ENCODE peak calls at places on chromosomes 11 and 22, in six cellular contexts. One of them, this sample, is unnamed.

GRCh38 chr11:34128824-34129223 is 23.4 kb downstream of the NAT10 start:
- DNase-seq in GM06990: no peak
- DNase-seq in neural crest cell: no peak
- DNase-seq in A673: no peak
- DNase-seq in stomach: no peak
- DNase-seq in choroid plexus epithelial cell: no peak
- DNase-seq in this sample: no peak

GRCh38 chr11:61027141-61027840 is 55.8 kb downstream of the CD6 start:
- DNase-seq in choroid plexus epithelial cell: no peak
- DNase-seq in A673: no peak
- DNase-seq in stomach: no peak
- DNase-seq in neural crest cell: no peak
- DNase-seq in GM06990: no peak
- DNase-seq in this sample: no peak

GRCh38 chr11:2797181-2797711 is 88.3 kb downstream of the CDKN1C start:
- DNase-seq in stomach: peak; percentile 19
- DNase-seq in neural crest cell: no peak
- DNase-seq in choroid plexus epithelial cell: no peak
- DNase-seq in GM06990: no peak
- DNase-seq in A673: no peak
- DNase-seq in this sample: no peak

GRCh38 chr11:114610984-114611944 is 15.7 kb upstream of the NXPE4 start:
- DNase-seq in GM06990: no peak
- DNase-seq in choroid plexus epithelial cell: peak; percentile 15
- DNase-seq in neural crest cell: no peak
- DNase-seq in stomach: no peak
- DNase-seq in A673: no peak
- DNase-seq in this sample: peak; percentile 25

GRCh38 chr11:43119275-43119970 is 192.4 kb upstream of the API5 start:
- DNase-seq in stomach: no peak
- DNase-seq in neural crest cell: no peak
- DNase-seq in choroid plexus epithelial cell: no peak
- DNase-seq in A673: peak; percentile 68
- DNase-seq in GM06990: no peak
- DNase-seq in this sample: no peak

GRCh38 chr11:47399860-47400812 is 8.3 kb upstream of the SLC39A13 start:
- DNase-seq in A673: peak; percentile 56
- DNase-seq in choroid plexus epithelial cell: no peak
- DNase-seq in GM06990: peak; percentile 73
- DNase-seq in neural crest cell: no peak
- DNase-seq in stomach: no peak
- DNase-seq in this sample: no peak

GRCh38 chr22:32324505-32325415 is 32.9 kb upstream of the RFPL3 start:
- DNase-seq in choroid plexus epithelial cell: no peak
- DNase-seq in GM06990: no peak
- DNase-seq in neural crest cell: no peak
- DNase-seq in stomach: peak; percentile 21
- DNase-seq in A673: no peak
- DNase-seq in this sample: no peak

GRCh38 chr11:71112990-71113389 is 139.4 kb downstream of the SHANK2 start:
- DNase-seq in stomach: no peak
- DNase-seq in choroid plexus epithelial cell: no peak
- DNase-seq in A673: no peak
- DNase-seq in GM06990: no peak
- DNase-seq in neural crest cell: no peak
- DNase-seq in this sample: no peak

GRCh38 chr22:37403267-37403960 is 23.9 kb downstream of the ELFN2 start:
- DNase-seq in GM06990: no peak
- DNase-seq in neural crest cell: no peak
- DNase-seq in choroid plexus epithelial cell: no peak
- DNase-seq in stomach: no peak
- DNase-seq in A673: no peak
- DNase-seq in this sample: no peak

GRCh38 chr22:22168941-22169867 is 75.4 kb upstream of the VPREB1 start:
- DNase-seq in A673: no peak
- DNase-seq in stomach: no peak
- DNase-seq in neural crest cell: no peak
- DNase-seq in choroid plexus epithelial cell: no peak
- DNase-seq in GM06990: no peak
- DNase-seq in this sample: no peak

GRCh38 chr11:73379189-73379880 is 3.1 kb downstream of the RELT start:
- DNase-seq in neural crest cell: no peak
- DNase-seq in A673: no peak
- DNase-seq in choroid plexus epithelial cell: no peak
- DNase-seq in GM06990: no peak
- DNase-seq in stomach: peak; percentile 93
- DNase-seq in this sample: no peak

GRCh38 chr11:115168686-115169085 is 335.5 kb downstream of the CADM1 start:
- DNase-seq in A673: no peak
- DNase-seq in choroid plexus epithelial cell: no peak
- DNase-seq in stomach: no peak
- DNase-seq in neural crest cell: no peak
- DNase-seq in GM06990: no peak
- DNase-seq in this sample: no peak

GRCh38 chr22:25919452-25919851 is 177.5 kb downstream of the MYO18B start:
- DNase-seq in neural crest cell: no peak
- DNase-seq in choroid plexus epithelial cell: no peak
- DNase-seq in stomach: no peak
- DNase-seq in GM06990: no peak
- DNase-seq in A673: no peak
- DNase-seq in this sample: no peak

GRCh38 chr22:39315389-39315788 is 4.0 kb downstream of the RPL3 start:
- DNase-seq in A673: no peak
- DNase-seq in neural crest cell: no peak
- DNase-seq in GM06990: no peak
- DNase-seq in stomach: no peak
- DNase-seq in choroid plexus epithelial cell: peak; percentile 24
- DNase-seq in this sample: no peak

GRCh38 chr22:41512421-41513194 is 31.7 kb downstream of the POLR3H start:
- DNase-seq in GM06990: no peak
- DNase-seq in A673: peak; percentile 84
- DNase-seq in neural crest cell: no peak
- DNase-seq in choroid plexus epithelial cell: peak; percentile 85
- DNase-seq in stomach: no peak
- DNase-seq in this sample: peak; percentile 48

GRCh38 chr22:47435826-47436225 is 673.4 kb downstream of the TBC1D22A start:
- DNase-seq in A673: no peak
- DNase-seq in choroid plexus epithelial cell: no peak
- DNase-seq in GM06990: no peak
- DNase-seq in stomach: no peak
- DNase-seq in neural crest cell: no peak
- DNase-seq in this sample: no peak

GRCh38 chr11:126304457-126305072 is 705 bp downstream of the DCPS start:
- DNase-seq in choroid plexus epithelial cell: no peak
- DNase-seq in neural crest cell: no peak
- DNase-seq in A673: no peak
- DNase-seq in GM06990: no peak
- DNase-seq in stomach: no peak
- DNase-seq in this sample: no peak

GRCh38 chr22:46062232-46062615 is 85.3 kb upstream of the WNT7B start:
- DNase-seq in choroid plexus epithelial cell: no peak
- DNase-seq in neural crest cell: no peak
- DNase-seq in GM06990: no peak
- DNase-seq in stomach: no peak
- DNase-seq in A673: no peak
- DNase-seq in this sample: no peak

GRCh38 chr11:14065153-14065552 is 102.6 kb downstream of the SPON1 start:
- DNase-seq in choroid plexus epithelial cell: no peak
- DNase-seq in stomach: no peak
- DNase-seq in GM06990: no peak
- DNase-seq in A673: peak; percentile 12
- DNase-seq in neural crest cell: no peak
- DNase-seq in this sample: no peak

GRCh38 chr22:23565288-23565941 is 14.7 kb downstream of the IGLL1 start:
- DNase-seq in neural crest cell: peak; percentile 31
- DNase-seq in stomach: no peak
- DNase-seq in GM06990: no peak
- DNase-seq in A673: peak; percentile 33
- DNase-seq in choroid plexus epithelial cell: peak; percentile 6
- DNase-seq in this sample: peak; percentile 8

GRCh38 chr11:112249871-112250590 is 10.6 kb downstream of the PLET1 start:
- DNase-seq in choroid plexus epithelial cell: no peak
- DNase-seq in GM06990: no peak
- DNase-seq in neural crest cell: no peak
- DNase-seq in A673: peak; percentile 39
- DNase-seq in stomach: no peak
- DNase-seq in this sample: peak; percentile 55

GRCh38 chr11:120431633-120432032 is 79.9 kb upstream of the GRIK4 start:
- DNase-seq in neural crest cell: no peak
- DNase-seq in GM06990: no peak
- DNase-seq in choroid plexus epithelial cell: peak; percentile 74
- DNase-seq in stomach: no peak
- DNase-seq in A673: peak; percentile 80
- DNase-seq in this sample: peak; percentile 63
- TF ChIP-seq CTCF in neural crest cell: peak; percentile 28
- TF ChIP-seq CTCF in GM06990: peak; percentile 11
- TF ChIP-seq CTCF in choroid plexus epithelial cell: peak; percentile 47
- TF ChIP-seq CTCF in stomach: no peak
- TF ChIP-seq CTCF in A673: peak; percentile 47
- TF ChIP-seq CTCF in this sample: peak; percentile 36

GRCh38 chr22:24758164-24758799 is 16.2 kb downstream of the PIWIL3 start:
- DNase-seq in choroid plexus epithelial cell: peak; percentile 75
- DNase-seq in neural crest cell: peak; percentile 61
- DNase-seq in GM06990: no peak
- DNase-seq in stomach: peak; percentile 63
- DNase-seq in A673: peak; percentile 67
- DNase-seq in this sample: peak; percentile 75
- TF ChIP-seq CTCF in choroid plexus epithelial cell: peak; percentile 80
- TF ChIP-seq CTCF in neural crest cell: peak; percentile 98
- TF ChIP-seq CTCF in GM06990: peak; percentile 78
- TF ChIP-seq CTCF in stomach: no peak
- TF ChIP-seq CTCF in A673: peak; percentile 90
- TF ChIP-seq CTCF in this sample: peak; percentile 65

DNA sequence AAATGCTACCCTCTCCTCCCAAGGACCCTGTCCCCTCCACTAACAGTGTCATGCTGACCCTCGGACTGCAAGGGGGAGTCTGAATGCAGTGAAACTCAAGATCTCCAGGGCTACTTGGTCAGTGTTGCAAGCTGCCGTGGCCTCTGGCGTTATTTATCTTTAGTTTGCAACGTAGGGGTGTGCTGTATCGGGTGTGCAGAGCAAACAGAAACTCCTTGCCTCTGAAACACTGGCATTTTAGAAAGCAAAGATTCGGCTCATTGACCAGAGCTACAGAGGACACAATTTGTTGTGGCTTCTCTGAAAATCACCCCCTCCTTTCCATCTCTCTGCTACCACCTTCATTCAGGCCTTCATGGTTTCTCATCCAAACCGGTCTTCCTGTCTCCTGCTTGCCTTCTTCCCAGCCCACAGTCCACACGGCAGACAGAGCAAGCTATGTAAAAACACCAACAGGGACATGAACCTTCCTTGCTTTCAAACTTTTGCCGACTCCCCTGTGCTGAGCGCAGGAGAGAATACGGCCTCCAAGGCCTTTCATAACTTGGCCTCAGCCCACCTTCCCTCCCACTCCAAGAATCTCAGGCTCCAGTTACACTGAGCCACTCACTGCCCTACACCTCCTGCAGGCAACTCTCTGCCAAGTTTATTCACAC is 14.9 kb downstream of the FZD4 start:
- DNase-seq in A673: peak; percentile 88
- DNase-seq in GM06990: no peak
- DNase-seq in neural crest cell: no peak
- DNase-seq in stomach: peak; percentile 57
- DNase-seq in choroid plexus epithelial cell: peak; percentile 94
- DNase-seq in this sample: peak; percentile 91
- TF ChIP-seq CTCF in A673: no peak
- TF ChIP-seq CTCF in GM06990: no peak
- TF ChIP-seq CTCF in neural crest cell: no peak
- TF ChIP-seq CTCF in stomach: no peak
- TF ChIP-seq CTCF in choroid plexus epithelial cell: peak; percentile 34
- TF ChIP-seq CTCF in this sample: peak; percentile 13

GRCh38 chr11:18526130-18526520 is 617 bp downstream of the TSG101 start:
- DNase-seq in GM06990: no peak
- DNase-seq in A673: no peak
- DNase-seq in choroid plexus epithelial cell: peak; percentile 33
- DNase-seq in neural crest cell: no peak
- DNase-seq in stomach: no peak
- DNase-seq in this sample: no peak

GRCh38 chr11:18521123-18521522 is 5.6 kb downstream of the TSG101 start:
- DNase-seq in A673: no peak
- DNase-seq in neural crest cell: no peak
- DNase-seq in stomach: no peak
- DNase-seq in choroid plexus epithelial cell: no peak
- DNase-seq in GM06990: no peak
- DNase-seq in this sample: no peak

GRCh38 chr11:18523079-18523478 is 3.7 kb downstream of the TSG101 start:
- DNase-seq in neural crest cell: no peak
- DNase-seq in stomach: no peak
- DNase-seq in A673: no peak
- DNase-seq in GM06990: no peak
- DNase-seq in choroid plexus epithelial cell: no peak
- DNase-seq in this sample: no peak

GRCh38 chr11:18524248-18524647 is 2.5 kb downstream of the TSG101 start:
- DNase-seq in stomach: no peak
- DNase-seq in choroid plexus epithelial cell: no peak
- DNase-seq in A673: no peak
- DNase-seq in neural crest cell: no peak
- DNase-seq in GM06990: no peak
- DNase-seq in this sample: no peak

GRCh38 chr11:18522388-18522787 is 4.4 kb downstream of the TSG101 start:
- DNase-seq in A673: peak; percentile 4
- DNase-seq in choroid plexus epithelial cell: peak; percentile 14
- DNase-seq in GM06990: no peak
- DNase-seq in stomach: no peak
- DNase-seq in neural crest cell: no peak
- DNase-seq in this sample: peak; percentile 6
- TF ChIP-seq CTCF in A673: no peak
- TF ChIP-seq CTCF in choroid plexus epithelial cell: peak; percentile 25
- TF ChIP-seq CTCF in GM06990: peak; percentile 21
- TF ChIP-seq CTCF in stomach: no peak
- TF ChIP-seq CTCF in neural crest cell: peak; percentile 32
- TF ChIP-seq CTCF in this sample: peak; percentile 11

GRCh38 chr11:11148104-11148509 is 204.9 kb downstream of the CSNK2A3 start:
- DNase-seq in neural crest cell: no peak
- DNase-seq in choroid plexus epithelial cell: peak; percentile 87
- DNase-seq in GM06990: no peak
- DNase-seq in A673: peak; percentile 14
- DNase-seq in stomach: no peak
- DNase-seq in this sample: peak; percentile 88
- TF ChIP-seq CTCF in neural crest cell: no peak
- TF ChIP-seq CTCF in choroid plexus epithelial cell: peak; percentile 51
- TF ChIP-seq CTCF in GM06990: peak; percentile 39
- TF ChIP-seq CTCF in A673: peak; percentile 15
- TF ChIP-seq CTCF in stomach: no peak
- TF ChIP-seq CTCF in this sample: peak; percentile 40

This sample was measured in cardiac fibroblast.